ENCODE peak calls at places on chromosomes 2 and 18, in four cellular contexts. V, J, U and F are unnamed samples.

GRCh38 chr18:8389391-8390340 is 219.6 kb upstream of the RAB12 start:
- DNase-seq in V (peak; percentile 65), J (peak; percentile 27), U (peak; percentile 61), F (peak; percentile 81)

GRCh38 chr2:75200140-75200985 is 1.0 kb upstream of the TACR1 start:
- DNase-seq in V (peak; percentile 58), J (no peak), U (peak; percentile 79), F (peak; percentile 34)

GRCh38 chr18:49527631-49528327 is 34.1 kb upstream of the LIPG start:
- DNase-seq in V (no peak), J (no peak), U (no peak), F (no peak)

GRCh38 chr2:219987830-219988229 is 360.4 kb downstream of the SLC4A3 start:
- DNase-seq in V (peak; percentile 82), J (no peak), U (no peak), F (peak; percentile 99)

GRCh38 chr2:85265304-85265703 is 62.5 kb downstream of the TGOLN2 start:
- DNase-seq in V (no peak), J (no peak), U (no peak), F (no peak)

GRCh38 chr2:19809206-19809605 is 92.6 kb downstream of the TTC32 start:
- DNase-seq in V (no peak), J (no peak), U (no peak), F (no peak)

GRCh38 chr2:17713291-17713690 is 40.3 kb downstream of the SMC6 start:
- DNase-seq in V (no peak), J (no peak), U (no peak), F (no peak)

GRCh38 chr2:141392517-141393213 is 738.2 kb downstream of the LRP1B start:
- DNase-seq in V (peak; percentile 92), J (no peak), U (no peak), F (peak; percentile 5)

GRCh38 chr2:190468814-190469569 is 60.8 kb downstream of the MFSD6 start:
- DNase-seq in V (peak; percentile 95), J (peak; percentile 25), U (peak; percentile 27), F (peak; percentile 97)

GRCh38 chr2:137924019-137924418 is 40.3 kb upstream of the HNMT start:
- DNase-seq in V (no peak), J (no peak), U (no peak), F (no peak)

GRCh38 chr2:167275066-167275465 is 386.8 kb downstream of the XIRP2 start:
- DNase-seq in V (no peak), J (no peak), U (no peak), F (no peak)

GRCh38 chr2:19843992-19844515 is 57.7 kb downstream of the TTC32 start:
- DNase-seq in V (no peak), J (no peak), U (no peak), F (no peak)

GRCh38 chr2:165793779-165794519 is at the start of gene GALNT3:
- DNase-seq in V (no peak), J (no peak), U (peak; percentile 54), F (no peak)

GRCh38 chr2:240736281-240737250 is 44.9 kb downstream of the AQP12A start:
- DNase-seq in V (no peak), J (no peak), U (no peak), F (no peak)

GRCh38 chr2:85472265-85472664 is 53.8 kb downstream of the SH2D6 start:
- DNase-seq in V (no peak), J (no peak), U (no peak), F (peak; percentile 24)

GRCh38 chr18:41645600-41646360 is 309.3 kb upstream of the PIK3C3 start:
- DNase-seq in V (no peak), J (no peak), U (no peak), F (no peak)

GRCh38 chr2:31888550-31888949 is 122.3 kb downstream of the MEMO1 start:
- DNase-seq in V (no peak), J (no peak), U (no peak), F (no peak)

GRCh38 chr2:230797515-230798495 is 66.9 kb upstream of the ITM2C start:
- DNase-seq in V (peak; percentile 66), J (no peak), U (no peak), F (peak; percentile 81)

GRCh38 chr2:53497020-53497419 is 270.6 kb upstream of the CHAC2 start:
- DNase-seq in V (no peak), J (no peak), U (no peak), F (no peak)

GRCh38 chr2:241866896-241867631 is 2.5 kb upstream of the RTP5 start:
- DNase-seq in V (no peak), J (no peak), U (no peak), F (no peak)

GRCh38 chr18:59453468-59453961 is 94.5 kb upstream of the LMAN1 start:
- DNase-seq in V (no peak), J (no peak), U (no peak), F (no peak)

GRCh38 chr2:139828011-139828410 is 1047.8 kb upstream of the NXPH2 start:
- DNase-seq in V (no peak), J (no peak), U (no peak), F (no peak)

GRCh38 chr18:23183356-23184150 is 48.3 kb downstream of the CABLES1 start:
- DNase-seq in V (peak; percentile 94), J (no peak), U (no peak), F (peak; percentile 64)

GRCh38 chr2:177314722-177315264 is 50.3 kb upstream of the NFE2L2 start:
- DNase-seq in V (no peak), J (no peak), U (no peak), F (no peak)

GRCh38 chr2:227106845-227107759 is 56.9 kb downstream of the COL4A4 start:
- DNase-seq in V (peak; percentile 52), J (peak; percentile 63), U (peak; percentile 26), F (peak; percentile 76)
- TF ChIP-seq CTCF in V (peak; percentile 85), J (peak; percentile 94), U (peak; percentile 81), F (peak; percentile 97)

GRCh38 chr2:144358979-144359541 is 160.9 kb downstream of the ZEB2 start:
- DNase-seq in V (peak; percentile 73), J (no peak), U (no peak), F (peak; percentile 87)

GRCh38 chr2:144359684-144360083 is 160.2 kb downstream of the ZEB2 start:
- DNase-seq in V (no peak), J (no peak), U (no peak), F (no peak)

GRCh38 chr2:144356402-144356801 is 163.5 kb downstream of the ZEB2 start:
- DNase-seq in V (peak; percentile 63), J (no peak), U (no peak), F (peak; percentile 71)

GRCh38 chr2:144357623-144358400 is 162.1 kb downstream of the ZEB2 start:
- DNase-seq in V (peak; percentile 99), J (peak; percentile 78), U (no peak), F (peak; percentile 99)

DNA sequence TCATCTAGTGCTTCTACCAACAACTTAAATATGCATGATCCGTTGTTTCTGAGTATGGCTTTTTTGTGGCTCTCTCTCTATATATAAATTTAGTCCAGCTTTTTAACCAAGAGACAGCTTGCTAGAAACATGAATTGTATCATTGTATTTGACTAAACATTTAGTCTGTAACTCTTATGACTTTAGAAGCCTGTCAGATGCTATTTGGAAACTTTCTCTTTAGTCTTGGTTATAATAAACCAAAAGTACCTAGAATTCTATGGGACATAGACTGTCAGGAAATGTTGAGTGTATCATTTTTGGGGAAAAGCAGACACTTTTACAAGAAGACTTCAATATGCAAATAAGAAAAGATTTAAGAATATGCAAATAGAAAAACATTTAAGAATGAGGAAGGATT is 161.4 kb downstream of the ZEB2 start:
- DNase-seq in V (no peak), J (no peak), U (no peak), F (no peak)
- H3K4me3 ChIP-seq in V (no peak overlapping the region), J (no peak overlapping the region), U (no peak overlapping the region), F (no peak overlapping the region)

GRCh38 chr2:22209545-22209944 is 1085.8 kb downstream of the TDRD15 start:
- DNase-seq in V (no peak), J (no peak), U (no peak), F (no peak)

GRCh38 chr2:22221006-22221405 is 1097.2 kb downstream of the TDRD15 start:
- DNase-seq in V (no peak), J (no peak), U (no peak), F (no peak)

GRCh38 chr2:22213237-22213636 is 1089.5 kb downstream of the TDRD15 start:
- DNase-seq in V (no peak), J (no peak), U (no peak), F (no peak)

DNA sequence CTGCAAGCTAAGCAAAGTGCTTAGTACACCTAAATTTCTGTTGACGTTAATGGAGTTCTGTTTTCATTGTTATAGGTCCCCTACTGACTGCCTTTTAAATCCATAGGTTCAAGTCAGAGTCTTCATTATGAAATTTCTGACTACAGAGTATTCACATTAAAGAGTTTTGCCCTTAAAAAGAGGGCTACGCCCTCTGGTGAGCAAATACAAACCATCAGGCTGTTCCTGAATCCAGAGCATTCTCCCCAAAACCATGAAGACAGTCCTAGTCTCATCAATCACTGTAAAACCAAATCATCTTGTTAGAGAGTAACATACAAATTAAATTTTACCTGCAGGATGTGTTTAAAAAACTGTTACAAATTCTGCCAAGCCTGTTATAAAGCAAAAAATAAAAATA is 1091.7 kb downstream of the TDRD15 start:
- DNase-seq in V (no peak), J (no peak), U (no peak), F (no peak)
- TF ChIP-seq CTCF in V (no peak), J (no peak), U (no peak), F (no peak)

GRCh38 chr2:176111891-176112374 is 4.6 kb upstream of the HOXD10 start:
- DNase-seq in V (no peak), J (no peak), U (no peak), F (no peak)
- H3K4me3 ChIP-seq in V (no peak overlapping the region), J (no peak overlapping the region), U (no peak overlapping the region), F (no peak overlapping the region)

GRCh38 chr18:72086421-72086820 is 457.7 kb downstream of the CBLN2 start:
- DNase-seq in V (peak; percentile 12), J (no peak), U (no peak), F (peak; percentile 33)
- TF ChIP-seq CTCF in V (no peak), J (peak; percentile 14), U (peak; percentile 43), F (peak; percentile 36)

DNA sequence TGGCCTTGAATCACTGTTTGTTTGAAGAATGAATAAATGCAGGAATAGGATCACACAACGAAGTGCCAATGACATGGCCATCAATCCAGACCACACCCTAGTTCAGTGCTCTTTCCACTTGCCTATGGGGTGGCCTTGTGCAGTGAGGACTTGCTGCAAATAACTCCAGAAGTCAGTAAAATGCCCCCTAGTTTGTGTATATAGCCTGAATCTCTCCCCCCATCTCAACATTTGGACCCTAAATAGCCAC is 299 bp downstream of the FABP1 start:
- DNase-seq in V (no peak), J (no peak), U (no peak), F (no peak)
- H3K4me3 ChIP-seq in V (no peak overlapping the region), J (no peak overlapping the region), U (peak overlapping the region; percentile 42), F (no peak overlapping the region)